ENCODE peak calls at places on chromosomes 1 and 21, in seven cellular contexts. One of them, this sample, is unnamed.
A peak's percentile ranks its signal among the peaks of the same experiment; 100 is the strongest.

GRCh38 chr1:228396770-228397453 is 9.7 kb downstream of the TRIM11 start:
- DNase-seq in hepatocyte: no peak
- DNase-seq in tibial nerve: no peak
- DNase-seq in pancreas: no peak
- DNase-seq in endodermal cell: peak; percentile 26
- DNase-seq in lower lobe of right lung: peak; percentile 30
- DNase-seq in CD8-positive, alpha-beta memory T cell: no peak
- DNase-seq in this sample: no peak

GRCh38 chr1:201702936-201703335 is 126.0 kb upstream of the IPO9 start:
- DNase-seq in hepatocyte: peak; percentile 63
- DNase-seq in tibial nerve: no peak
- DNase-seq in pancreas: peak; percentile 68
- DNase-seq in endodermal cell: peak; percentile 86
- DNase-seq in lower lobe of right lung: no peak
- DNase-seq in CD8-positive, alpha-beta memory T cell: no peak
- DNase-seq in this sample: no peak

GRCh38 chr1:231590453-231591198 is 36.0 kb upstream of the DISC1 start:
- DNase-seq in hepatocyte: peak; percentile 80
- DNase-seq in tibial nerve: peak; percentile 44
- DNase-seq in pancreas: peak; percentile 21
- DNase-seq in endodermal cell: peak; percentile 78
- DNase-seq in lower lobe of right lung: no peak
- DNase-seq in CD8-positive, alpha-beta memory T cell: no peak
- DNase-seq in this sample: no peak

GRCh38 chr1:6313382-6314265 is 52.7 kb upstream of the GPR153 start:
- DNase-seq in hepatocyte: no peak
- DNase-seq in tibial nerve: no peak
- DNase-seq in pancreas: no peak
- DNase-seq in endodermal cell: no peak
- DNase-seq in lower lobe of right lung: no peak
- DNase-seq in CD8-positive, alpha-beta memory T cell: no peak
- DNase-seq in this sample: no peak

GRCh38 chr1:184604152-184604900 is 150.3 kb downstream of the EDEM3 start:
- DNase-seq in hepatocyte: no peak
- DNase-seq in tibial nerve: no peak
- DNase-seq in pancreas: no peak
- DNase-seq in endodermal cell: no peak
- DNase-seq in lower lobe of right lung: no peak
- DNase-seq in CD8-positive, alpha-beta memory T cell: no peak
- DNase-seq in this sample: no peak

GRCh38 chr1:151352001-151352718 is 5.1 kb upstream of the RFX5 start:
- DNase-seq in hepatocyte: peak; percentile 40
- DNase-seq in tibial nerve: no peak
- DNase-seq in pancreas: no peak
- DNase-seq in endodermal cell: no peak
- DNase-seq in lower lobe of right lung: no peak
- DNase-seq in CD8-positive, alpha-beta memory T cell: no peak
- DNase-seq in this sample: no peak

GRCh38 chr1:1140673-1141072 is 24.8 kb upstream of the C1orf159 start:
- DNase-seq in hepatocyte: no peak
- DNase-seq in tibial nerve: no peak
- DNase-seq in pancreas: no peak
- DNase-seq in endodermal cell: no peak
- DNase-seq in lower lobe of right lung: no peak
- DNase-seq in CD8-positive, alpha-beta memory T cell: no peak
- DNase-seq in this sample: no peak

GRCh38 chr21:32624726-32625125 is 12.5 kb upstream of the CFAP298 start:
- DNase-seq in hepatocyte: no peak
- DNase-seq in tibial nerve: no peak
- DNase-seq in pancreas: no peak
- DNase-seq in endodermal cell: no peak
- DNase-seq in lower lobe of right lung: no peak
- DNase-seq in CD8-positive, alpha-beta memory T cell: no peak
- DNase-seq in this sample: no peak

GRCh38 chr1:7615138-7615537 is 156.0 kb upstream of the VAMP3 start:
- DNase-seq in hepatocyte: no peak
- DNase-seq in tibial nerve: no peak
- DNase-seq in pancreas: no peak
- DNase-seq in endodermal cell: no peak
- DNase-seq in lower lobe of right lung: no peak
- DNase-seq in CD8-positive, alpha-beta memory T cell: peak; percentile 8
- DNase-seq in this sample: no peak

GRCh38 chr1:12384836-12385456 is 155.1 kb downstream of the VPS13D start:
- DNase-seq in hepatocyte: no peak
- DNase-seq in tibial nerve: no peak
- DNase-seq in pancreas: no peak
- DNase-seq in endodermal cell: no peak
- DNase-seq in lower lobe of right lung: no peak
- DNase-seq in CD8-positive, alpha-beta memory T cell: no peak
- DNase-seq in this sample: no peak

GRCh38 chr1:165075725-165076370 is 280.7 kb downstream of the LMX1A start:
- DNase-seq in hepatocyte: peak; percentile 53
- DNase-seq in tibial nerve: no peak
- DNase-seq in pancreas: no peak
- DNase-seq in endodermal cell: peak; percentile 83
- DNase-seq in lower lobe of right lung: no peak
- DNase-seq in CD8-positive, alpha-beta memory T cell: no peak
- DNase-seq in this sample: no peak

GRCh38 chr1:25932321-25932720 is 26.1 kb upstream of the STMN1 start:
- DNase-seq in hepatocyte: no peak
- DNase-seq in tibial nerve: no peak
- DNase-seq in pancreas: no peak
- DNase-seq in endodermal cell: no peak
- DNase-seq in lower lobe of right lung: no peak
- DNase-seq in CD8-positive, alpha-beta memory T cell: no peak
- DNase-seq in this sample: no peak

GRCh38 chr21:41752231-41752681 is 14.6 kb downstream of the RIPK4 start:
- DNase-seq in hepatocyte: peak; percentile 48
- DNase-seq in tibial nerve: no peak
- DNase-seq in pancreas: no peak
- DNase-seq in endodermal cell: no peak
- DNase-seq in lower lobe of right lung: no peak
- DNase-seq in CD8-positive, alpha-beta memory T cell: no peak
- DNase-seq in this sample: no peak

GRCh38 chr1:214086945-214087344 is 99.2 kb downstream of the PROX1 start:
- DNase-seq in hepatocyte: no peak
- DNase-seq in tibial nerve: no peak
- DNase-seq in pancreas: no peak
- DNase-seq in endodermal cell: no peak
- DNase-seq in lower lobe of right lung: no peak
- DNase-seq in CD8-positive, alpha-beta memory T cell: no peak
- DNase-seq in this sample: no peak

GRCh38 chr1:213123087-213123486 is 72.0 kb downstream of the RPS6KC1 start:
- DNase-seq in hepatocyte: no peak
- DNase-seq in tibial nerve: no peak
- DNase-seq in pancreas: no peak
- DNase-seq in endodermal cell: no peak
- DNase-seq in lower lobe of right lung: no peak
- DNase-seq in CD8-positive, alpha-beta memory T cell: no peak
- DNase-seq in this sample: no peak

GRCh38 chr1:102970496-102971078 is 137.7 kb downstream of the COL11A1 start:
- DNase-seq in hepatocyte: peak; percentile 87
- DNase-seq in tibial nerve: peak; percentile 9
- DNase-seq in pancreas: no peak
- DNase-seq in endodermal cell: peak; percentile 62
- DNase-seq in lower lobe of right lung: no peak
- DNase-seq in CD8-positive, alpha-beta memory T cell: no peak
- DNase-seq in this sample: no peak

GRCh38 chr1:157189096-157189495 is 50.9 kb upstream of the ETV3 start:
- DNase-seq in hepatocyte: no peak
- DNase-seq in tibial nerve: no peak
- DNase-seq in pancreas: no peak
- DNase-seq in endodermal cell: peak; percentile 24
- DNase-seq in lower lobe of right lung: no peak
- DNase-seq in CD8-positive, alpha-beta memory T cell: no peak
- DNase-seq in this sample: no peak

GRCh38 chr1:43036932-43037331 is 78.3 kb upstream of the SLC2A1 start:
- DNase-seq in hepatocyte: no peak
- DNase-seq in tibial nerve: no peak
- DNase-seq in pancreas: no peak
- DNase-seq in endodermal cell: no peak
- DNase-seq in lower lobe of right lung: no peak
- DNase-seq in CD8-positive, alpha-beta memory T cell: no peak
- DNase-seq in this sample: no peak

GRCh38 chr21:14630556-14631069 is 84.5 kb upstream of the SAMSN1 start:
- DNase-seq in hepatocyte: no peak
- DNase-seq in tibial nerve: no peak
- DNase-seq in pancreas: no peak
- DNase-seq in endodermal cell: no peak
- DNase-seq in lower lobe of right lung: no peak
- DNase-seq in CD8-positive, alpha-beta memory T cell: no peak
- DNase-seq in this sample: no peak

GRCh38 chr1:189821838-189822237 is 655.8 kb downstream of the BRINP3 start:
- DNase-seq in hepatocyte: no peak
- DNase-seq in tibial nerve: no peak
- DNase-seq in pancreas: no peak
- DNase-seq in endodermal cell: no peak
- DNase-seq in lower lobe of right lung: no peak
- DNase-seq in CD8-positive, alpha-beta memory T cell: no peak
- DNase-seq in this sample: no peak

GRCh38 chr1:89457046-89457445 is 67.6 kb upstream of the LRRC8B start:
- DNase-seq in hepatocyte: no peak
- DNase-seq in tibial nerve: no peak
- DNase-seq in pancreas: no peak
- DNase-seq in endodermal cell: peak; percentile 70
- DNase-seq in lower lobe of right lung: no peak
- DNase-seq in CD8-positive, alpha-beta memory T cell: no peak
- DNase-seq in this sample: no peak

GRCh38 chr1:103560427-103560826 is 11.0 kb upstream of the AMY2B start:
- DNase-seq in hepatocyte: no peak
- DNase-seq in tibial nerve: no peak
- DNase-seq in pancreas: no peak
- DNase-seq in endodermal cell: no peak
- DNase-seq in lower lobe of right lung: no peak
- DNase-seq in CD8-positive, alpha-beta memory T cell: no peak
- DNase-seq in this sample: no peak

GRCh38 chr1:176897350-176898236 is 266.9 kb downstream of the ASTN1 start:
- DNase-seq in hepatocyte: peak; percentile 72
- DNase-seq in tibial nerve: peak; percentile 70
- DNase-seq in pancreas: peak; percentile 63
- DNase-seq in endodermal cell: peak; percentile 95
- DNase-seq in lower lobe of right lung: peak; percentile 62
- DNase-seq in CD8-positive, alpha-beta memory T cell: no peak
- DNase-seq in this sample: no peak

DNA sequence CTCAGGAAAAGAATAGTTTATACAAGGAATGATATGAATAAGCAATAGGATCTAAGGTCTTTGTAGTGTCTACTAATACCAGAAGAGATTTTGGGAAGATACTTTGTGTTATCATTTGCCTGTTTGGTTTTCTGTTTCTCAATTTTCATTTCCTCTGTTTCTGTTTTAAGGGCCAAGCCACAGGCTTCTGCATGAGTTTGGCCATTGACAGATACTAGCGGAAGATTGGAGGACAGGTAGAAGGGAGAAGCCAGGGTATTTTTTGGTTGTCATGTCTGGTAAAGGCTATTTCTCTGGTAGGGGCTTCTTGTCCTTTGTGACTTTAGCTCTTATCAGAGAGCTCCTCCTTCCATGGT is 51.4 kb downstream of the HS2ST1 start:
- DNase-seq in hepatocyte: no peak
- DNase-seq in tibial nerve: no peak
- DNase-seq in pancreas: no peak
- DNase-seq in endodermal cell: no peak
- DNase-seq in lower lobe of right lung: no peak
- DNase-seq in CD8-positive, alpha-beta memory T cell: no peak
- DNase-seq in this sample: no peak
- H3K27ac ChIP-seq in hepatocyte: no peak overlapping the region
- H3K27ac ChIP-seq in tibial nerve: no peak overlapping the region
- H3K27ac ChIP-seq in pancreas: no peak overlapping the region
- H3K27ac ChIP-seq in endodermal cell: no peak overlapping the region
- H3K27ac ChIP-seq in lower lobe of right lung: no peak overlapping the region
- H3K27ac ChIP-seq in CD8-positive, alpha-beta memory T cell: no peak overlapping the region
- H3K27ac ChIP-seq in this sample: no peak overlapping the region

DNA sequence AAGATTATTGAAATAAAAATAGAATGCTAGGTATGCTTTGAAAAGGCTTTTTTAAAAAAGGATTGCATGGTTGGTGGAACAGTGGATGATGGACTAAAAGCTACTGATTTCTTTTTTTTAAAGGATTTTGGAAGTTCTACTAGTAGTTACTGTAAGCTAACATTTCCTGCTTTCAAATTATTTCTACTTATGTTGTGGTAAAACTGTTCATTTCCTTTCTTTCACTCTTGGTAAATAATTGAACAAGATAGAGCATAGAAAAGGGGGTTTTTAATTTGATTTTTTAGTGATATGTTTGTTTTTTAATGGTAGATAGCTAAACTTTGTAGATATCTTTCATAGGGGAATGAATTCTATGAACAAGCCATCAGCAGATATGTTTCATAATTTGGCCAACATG is 104.4 kb downstream of the OLFML2B start:
- DNase-seq in hepatocyte: no peak
- DNase-seq in tibial nerve: no peak
- DNase-seq in pancreas: no peak
- DNase-seq in endodermal cell: no peak
- DNase-seq in lower lobe of right lung: no peak
- DNase-seq in CD8-positive, alpha-beta memory T cell: no peak
- DNase-seq in this sample: no peak
- H3K4me3 ChIP-seq in hepatocyte: no peak overlapping the region
- H3K4me3 ChIP-seq in tibial nerve: no peak overlapping the region
- H3K4me3 ChIP-seq in pancreas: no peak overlapping the region
- H3K4me3 ChIP-seq in endodermal cell: no peak overlapping the region
- H3K4me3 ChIP-seq in lower lobe of right lung: no peak overlapping the region
- H3K4me3 ChIP-seq in CD8-positive, alpha-beta memory T cell: no peak overlapping the region
- H3K4me3 ChIP-seq in this sample: no peak overlapping the region

DNA sequence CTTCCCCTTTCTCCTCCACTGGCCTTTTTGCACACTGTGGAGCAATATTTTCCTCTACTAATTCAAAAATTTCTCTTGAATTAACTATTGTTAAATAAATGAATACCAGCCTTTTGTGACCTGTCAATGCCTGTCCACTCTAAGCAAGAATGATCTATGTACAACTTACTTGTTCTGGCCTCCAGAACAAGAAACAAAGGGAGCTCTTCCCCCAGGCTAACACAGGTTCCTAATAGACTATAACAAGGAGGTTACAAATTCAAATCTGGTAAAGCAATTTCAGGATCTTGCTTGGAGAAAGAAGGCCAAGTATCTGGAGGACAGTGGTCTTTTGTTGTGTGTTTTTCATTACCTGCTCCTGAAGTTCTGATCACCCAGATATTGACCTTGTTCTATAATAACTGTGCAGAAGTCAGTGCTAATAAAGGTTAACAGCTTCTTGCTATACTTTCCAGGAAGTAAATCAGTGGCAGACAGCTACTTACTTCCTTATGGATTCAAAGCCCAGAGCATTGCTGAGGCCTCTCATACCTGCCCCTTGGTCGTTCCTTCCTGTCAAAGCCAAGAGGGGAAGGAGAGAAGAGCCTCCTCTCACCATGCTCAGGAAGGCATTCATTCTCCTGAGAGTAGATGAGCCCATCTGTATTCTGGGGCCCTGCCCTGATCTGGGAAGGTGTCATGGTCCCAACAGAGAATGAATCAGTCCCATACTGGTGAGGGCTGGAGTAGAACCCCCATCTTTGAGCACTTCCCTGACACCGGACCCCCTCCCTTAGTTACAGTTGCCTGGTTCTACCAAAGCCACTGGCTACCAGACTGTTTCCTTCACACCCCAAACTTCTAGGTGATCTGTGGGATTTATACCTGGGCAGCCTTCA is 56.8 kb downstream of the DESI2 start:
- DNase-seq in hepatocyte: no peak
- DNase-seq in tibial nerve: no peak
- DNase-seq in pancreas: no peak
- DNase-seq in endodermal cell: peak; percentile 36
- DNase-seq in lower lobe of right lung: no peak
- DNase-seq in CD8-positive, alpha-beta memory T cell: no peak
- DNase-seq in this sample: no peak
- H3K27ac ChIP-seq in hepatocyte: no peak overlapping the region
- H3K27ac ChIP-seq in tibial nerve: no peak overlapping the region
- H3K27ac ChIP-seq in pancreas: no peak overlapping the region
- H3K27ac ChIP-seq in endodermal cell: no peak overlapping the region
- H3K27ac ChIP-seq in lower lobe of right lung: no peak overlapping the region
- H3K27ac ChIP-seq in CD8-positive, alpha-beta memory T cell: no peak overlapping the region
- H3K27ac ChIP-seq in this sample: no peak overlapping the region

GRCh38 chr1:191438979-191439378 is 719.3 kb upstream of the RGS18 start:
- DNase-seq in hepatocyte: no peak
- DNase-seq in tibial nerve: no peak
- DNase-seq in pancreas: no peak
- DNase-seq in endodermal cell: no peak
- DNase-seq in lower lobe of right lung: no peak
- DNase-seq in CD8-positive, alpha-beta memory T cell: no peak
- DNase-seq in this sample: no peak
- H3K4me3 ChIP-seq in hepatocyte: no peak overlapping the region
- H3K4me3 ChIP-seq in tibial nerve: no peak overlapping the region
- H3K4me3 ChIP-seq in pancreas: no peak overlapping the region
- H3K4me3 ChIP-seq in endodermal cell: no peak overlapping the region
- H3K4me3 ChIP-seq in lower lobe of right lung: no peak overlapping the region
- H3K4me3 ChIP-seq in CD8-positive, alpha-beta memory T cell: no peak overlapping the region
- H3K4me3 ChIP-seq in this sample: no peak overlapping the region